ENCODE peak calls at places on chromosomes 11 and 22, in six cellular contexts. B is H1, P is prostate gland, M is heart left ventricle, K is right lobe of liver, U is stomach. C is an unnamed sample.

GRCh38 chr22:23786752-23787599 is at the start of gene SMARCB1:
- DNase-seq in B (no peak), P (peak), M (peak), K (peak), U (peak), C (peak)

GRCh38 chr11:28793282-28793738 is 685.1 kb downstream of the METTL15 start:
- DNase-seq in B (no peak), P (no peak), M (no peak), K (no peak), U (no peak), C (no peak)

GRCh38 chr11:94786264-94787126 is 18.3 kb downstream of the AMOTL1 start:
- DNase-seq in B (no peak), P (no peak), M (no peak), K (no peak), U (no peak), C (no peak)

GRCh38 chr11:64799925-64800632 is 2.9 kb downstream of the MAP4K2 start:
- DNase-seq in B (no peak), P (no peak), M (no peak), K (no peak), U (no peak), C (no peak)

GRCh38 chr22:42686756-42687491 is 33.7 kb downstream of the A4GALT start:
- DNase-seq in B (no peak), P (no peak), M (no peak), K (no peak), U (no peak), C (no peak)

GRCh38 chr22:50282361-50283144 is 12.4 kb upstream of the MAPK11 start:
- DNase-seq in B (no peak), P (peak), M (no peak), K (no peak), U (peak), C (peak)

GRCh38 chr11:10673476-10674062 is 20.0 kb downstream of the IRAG1 start:
- DNase-seq in B (no peak), P (no peak), M (no peak), K (no peak), U (no peak), C (no peak)

GRCh38 chr22:20080776-20081654 is 974 bp downstream of the DGCR8 start:
- DNase-seq in B (peak), P (no peak), M (no peak), K (peak), U (no peak), C (no peak)

GRCh38 chr22:44894782-44895181 is 115.0 kb downstream of the PHF21B start:
- DNase-seq in B (no peak), P (no peak), M (peak), K (no peak), U (no peak), C (no peak)

GRCh38 chr22:23175817-23176644 is 4.3 kb upstream of the BCR start:
- DNase-seq in B (no peak), P (no peak), M (peak), K (no peak), U (no peak), C (no peak)

GRCh38 chr11:114348200-114349191 is 51.8 kb downstream of the C11orf71 start:
- DNase-seq in B (peak), P (peak), M (no peak), K (no peak), U (peak), C (peak)

GRCh38 chr22:31969789-31970489 is 25.6 kb downstream of the YWHAH start:
- DNase-seq in B (peak), P (peak), M (no peak), K (peak), U (peak), C (peak)

GRCh38 chr11:74702383-74703007 is 28.7 kb downstream of the CHRDL2 start:
- DNase-seq in B (peak), P (no peak), M (peak), K (peak), U (peak), C (peak)

GRCh38 chr11:59550842-59551650 is 39.7 kb downstream of the OR4D9 start:
- DNase-seq in B (peak), P (peak), M (peak), K (peak), U (peak), C (peak)

GRCh38 chr22:27576413-27576812 is 225.1 kb downstream of the MN1 start:
- DNase-seq in B (no peak), P (no peak), M (peak), K (no peak), U (no peak), C (no peak)

GRCh38 chr11:62612366-62613274 is at the start of the genes EML3 and ROM1:
- DNase-seq in B (peak), P (peak), M (peak), K (peak), U (peak), C (peak)

GRCh38 chr22:47062126-47062525 is 299.7 kb downstream of the TBC1D22A start:
- DNase-seq in B (no peak), P (no peak), M (no peak), K (no peak), U (no peak), C (no peak)

GRCh38 chr11:34002420-34002819 is 49.1 kb upstream of the CAPRIN1 start:
- DNase-seq in B (no peak), P (peak), M (no peak), K (no peak), U (peak), C (peak)

GRCh38 chr11:65590240-65590738 is 5.3 kb downstream of the KCNK7 start:
- DNase-seq in B (no peak), P (no peak), M (no peak), K (no peak), U (no peak), C (no peak)

GRCh38 chr22:23603266-23603665 is 23.2 kb upstream of the IGLL1 start:
- DNase-seq in B (no peak), P (no peak), M (no peak), K (no peak), U (no peak), C (no peak)

GRCh38 chr11:66011239-66011784 is 496 bp upstream of the CST6 start:
- DNase-seq in B (no peak), P (peak), M (no peak), K (no peak), U (no peak), C (no peak)

GRCh38 chr22:26398741-26399153 is 30.3 kb upstream of the ASPHD2 start:
- DNase-seq in B (peak), P (peak), M (no peak), K (peak), U (peak), C (peak)

GRCh38 chr22:29385305-29385704 is 3.1 kb downstream of the AP1B1 start:
- DNase-seq in B (no peak), P (no peak), M (no peak), K (no peak), U (no peak), C (peak)

GRCh38 chr22:29388759-29389090 is 355 bp upstream of the AP1B1 start:
- DNase-seq in B (no peak), P (no peak), M (no peak), K (no peak), U (no peak), C (no peak)

GRCh38 chr22:29390270-29390669 is 1.9 kb upstream of the AP1B1 start:
- DNase-seq in B (no peak), P (no peak), M (no peak), K (no peak), U (no peak), C (no peak)

GRCh38 chr22:29385748-29386147 is 2.6 kb downstream of the AP1B1 start:
- DNase-seq in B (no peak), P (no peak), M (no peak), K (no peak), U (peak), C (no peak)

DNA sequence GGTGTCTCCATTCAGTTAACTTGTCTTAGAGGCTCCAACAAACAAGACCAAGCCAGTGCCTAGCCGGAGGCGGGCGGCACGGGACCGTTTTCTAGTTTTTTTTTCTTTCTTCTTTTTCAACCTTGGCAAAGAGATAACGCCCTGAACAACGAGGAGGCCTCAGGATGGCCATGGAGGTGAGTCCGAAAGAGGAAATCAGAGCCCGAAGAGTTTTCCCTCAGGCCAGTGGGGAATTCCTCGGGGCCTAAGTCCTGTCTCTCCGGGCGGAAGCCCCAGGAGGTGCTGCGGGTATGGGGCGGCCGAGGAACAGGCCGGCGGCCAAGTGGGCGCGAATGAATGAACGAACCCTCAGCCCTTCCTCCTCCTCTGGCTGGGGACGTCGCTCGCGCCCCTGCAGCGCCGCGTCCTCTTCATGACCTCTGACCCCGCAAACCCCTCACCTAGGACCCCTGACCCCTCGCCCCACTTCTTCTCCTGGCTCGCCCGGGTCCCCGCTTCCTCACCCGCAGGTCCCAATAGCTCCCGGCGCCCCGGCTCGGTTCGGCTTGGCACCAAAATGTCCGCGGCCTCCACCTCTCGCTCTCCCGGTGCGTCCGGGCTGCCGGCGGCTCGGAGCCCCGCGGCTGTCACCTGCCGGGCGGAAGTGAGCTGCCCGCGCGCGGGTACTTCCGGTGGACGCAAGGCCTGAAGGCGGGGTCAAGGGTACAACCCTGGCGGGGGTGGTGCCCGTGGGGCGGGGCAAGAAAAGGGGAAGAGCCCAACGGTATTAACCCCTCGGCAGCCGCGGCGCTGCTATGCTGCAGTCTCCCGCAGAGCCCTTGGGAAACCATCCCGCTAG is at the start of gene AP1B1:
- DNase-seq in B (peak), P (peak), M (peak), K (peak), U (peak), C (peak)
- TF ChIP-seq POLR2A in B (peak), P (peak), M (peak), K (peak), U (no peak), C (peak)

DNA sequence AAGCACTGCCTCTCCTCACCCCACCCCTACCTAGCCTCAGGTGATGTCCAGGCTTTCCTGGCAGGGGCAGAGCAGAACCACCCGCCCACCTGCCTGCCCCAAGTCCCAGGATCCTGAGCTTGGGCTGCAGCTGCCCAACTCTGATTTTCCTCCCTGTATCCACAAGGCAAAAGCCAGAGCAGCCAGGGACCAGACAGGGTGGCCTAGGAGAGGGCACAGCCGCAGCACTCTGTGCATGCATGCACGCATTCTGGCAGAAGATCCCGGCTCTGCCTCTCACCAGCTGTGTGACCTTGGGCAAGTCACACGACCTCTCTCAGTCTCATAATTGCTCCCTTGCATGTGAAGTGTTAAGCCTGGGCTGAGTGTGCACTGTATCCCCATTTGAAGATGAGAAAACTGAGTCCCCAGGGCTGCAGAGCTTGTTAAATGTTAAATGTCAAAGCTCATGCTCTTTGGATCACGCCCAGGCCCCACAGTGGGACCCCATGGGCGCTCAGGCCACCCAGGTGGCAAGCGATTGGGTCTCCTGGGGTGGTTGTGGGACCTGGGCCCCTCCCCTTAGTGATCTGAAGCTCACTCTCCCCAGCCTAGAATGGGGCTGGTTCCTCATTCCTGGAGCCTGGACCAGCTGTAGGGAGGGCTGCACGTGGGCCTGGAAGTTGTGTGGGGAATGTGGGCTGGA is 2.8 kb upstream of the CARNS1 start:
- DNase-seq in B (no peak), P (no peak), M (no peak), K (no peak), U (no peak), C (no peak)
- TF ChIP-seq POLR2A in B (no peak), P (no peak), M (no peak), K (no peak), U (no peak), C (no peak)

DNA sequence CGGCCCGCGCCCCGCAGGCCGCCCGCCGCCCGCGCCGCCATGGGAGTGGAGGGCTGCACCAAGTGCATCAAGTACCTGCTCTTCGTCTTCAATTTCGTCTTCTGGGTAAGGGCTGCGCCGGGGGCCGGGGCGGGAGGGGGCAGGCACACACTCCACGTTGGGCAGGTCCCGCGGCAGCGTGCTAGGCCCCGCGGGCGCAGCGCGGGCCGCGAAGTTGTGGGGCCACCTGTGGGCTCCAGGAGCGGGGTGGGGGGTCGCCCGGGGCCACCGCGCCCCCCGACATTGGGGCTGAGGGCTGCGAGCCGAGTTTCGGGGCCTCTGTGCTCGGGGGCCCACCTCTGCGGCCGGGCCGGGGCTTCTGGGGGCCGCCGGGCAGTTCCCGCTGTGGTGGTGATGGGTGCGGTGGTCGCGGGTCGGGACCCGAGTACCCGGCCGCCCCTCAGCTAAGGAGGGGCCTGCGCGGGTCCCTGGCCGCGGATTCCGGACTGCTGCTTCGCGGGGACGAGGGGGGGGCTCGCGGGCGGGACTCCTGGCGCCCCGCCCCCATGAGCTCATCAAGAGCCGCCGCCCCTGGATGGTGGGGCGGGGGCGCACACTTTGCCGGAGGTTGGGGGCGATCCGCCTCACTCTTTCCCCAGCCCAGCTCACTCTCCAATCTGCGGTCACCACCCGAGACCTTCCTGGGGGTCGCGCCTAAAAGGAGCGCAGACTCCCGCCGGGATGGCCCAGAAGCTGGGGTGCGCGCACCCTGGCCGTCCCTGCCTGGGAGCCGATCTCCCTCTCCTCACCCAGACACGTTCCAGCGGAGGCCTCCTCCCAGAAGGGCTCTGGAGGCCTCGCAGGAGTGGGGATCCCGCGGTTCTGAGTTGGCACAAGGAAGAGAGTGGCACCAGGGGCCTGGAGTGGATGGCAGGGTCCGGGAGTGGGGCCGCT is 667 bp downstream of the CD81 start:
- DNase-seq in B (no peak), P (peak), M (peak), K (peak), U (peak), C (peak)
- TF ChIP-seq POLR2A in B (no peak), P (peak), M (no peak), K (peak), U (no peak), C (no peak)

GRCh38 chr11:118570787-118571186 is 1.4 kb upstream of the ARCN1 start:
- DNase-seq in B (no peak), P (no peak), M (no peak), K (no peak), U (no peak), C (no peak)

GRCh38 chr11:118569670-118570069 is 2.5 kb upstream of the ARCN1 start:
- DNase-seq in B (no peak), P (no peak), M (no peak), K (no peak), U (no peak), C (no peak)

GRCh38 chr11:118574636-118575035 is 2.4 kb downstream of the ARCN1 start:
- DNase-seq in B (no peak), P (no peak), M (no peak), K (no peak), U (no peak), C (no peak)

GRCh38 chr11:118572914-118573550 is 823 bp downstream of the ARCN1 start:
- DNase-seq in B (no peak), P (peak), M (no peak), K (no peak), U (no peak), C (no peak)

GRCh38 chr11:118572075-118572913 is at the start of gene ARCN1:
- DNase-seq in B (peak), P (peak), M (peak), K (peak), U (peak), C (peak)
- TF ChIP-seq POLR2A in B (peak), P (peak), M (peak), K (peak), U (no peak), C (peak)

GRCh38 chr11:5489571-5490357 is 1.3 kb downstream of the OR52D1 start:
- DNase-seq in B (no peak), P (no peak), M (no peak), K (no peak), U (no peak), C (no peak)

GRCh38 chr11:5486003-5486402 is 2.5 kb upstream of the OR52D1 start:
- DNase-seq in B (no peak), P (no peak), M (no peak), K (no peak), U (no peak), C (no peak)

GRCh38 chr11:5488385-5488784 is at the start of gene OR52D1:
- DNase-seq in B (no peak), P (no peak), M (no peak), K (no peak), U (no peak), C (no peak)

GRCh38 chr11:5486421-5486820 is 2.1 kb upstream of the OR52D1 start:
- DNase-seq in B (no peak), P (no peak), M (no peak), K (no peak), U (no peak), C (no peak)

GRCh38 chr11:5488798-5489399 is 414 bp downstream of the OR52D1 start:
- DNase-seq in B (no peak), P (no peak), M (no peak), K (no peak), U (no peak), C (no peak)
- TF ChIP-seq POLR2A in B (no peak), P (no peak), M (no peak), K (no peak), U (no peak), C (no peak)

GRCh38 chr11:14891143-14892035 is 642 bp downstream of the CYP2R1 start:
- DNase-seq in B (peak), P (peak), M (peak), K (peak), U (peak), C (peak)
- TF ChIP-seq POLR2A in B (no peak), P (peak), M (peak), K (peak), U (peak), C (peak)

C was measured in Peyer's patch.